ENCODE peak calls at places on chromosomes 6 and 20, in four cellular contexts. F is HT-29; O is activated T-helper 1 cell treated with anti-CD3 and anti-CD28 coated beads, Interleukin-12 subunit alpha, Interleukin-12 subunit beta, Interleukin-2, Interleukin-4 antibody, amounts not matched to agents 30 ng/mL and 10 ng/mL and 1 ng/mL, durations not matched to agents 14 hours and 24 hours and 36 hours; W is IMR-90. X is an unnamed sample.

GRCh38 chr20:34189572-34190163 is 51.6 kb upstream of the ASIP start:
- DNase-seq in F (no peak), O (no peak), W (no peak), X (no peak)

GRCh38 chr6:142356271-142356938 is 54.6 kb downstream of the ADGRG6 start:
- DNase-seq in F (no peak), O (no peak), W (peak), X (peak)

GRCh38 chr6:27829453-27830211 is 82.6 kb downstream of the OR2B2 start:
- DNase-seq in F (peak), O (no peak), W (peak), X (peak)

GRCh38 chr6:47318236-47318974 is 8.7 kb upstream of the TNFRSF21 start:
- DNase-seq in F (peak), O (no peak), W (no peak), X (no peak)

GRCh38 chr6:166348305-166348949 is 6.1 kb upstream of the SFT2D1 start:
- DNase-seq in F (no peak), O (no peak), W (no peak), X (no peak)

GRCh38 chr20:9966966-9967365 is 67.8 kb upstream of the ANKEF1 start:
- DNase-seq in F (peak), O (no peak), W (no peak), X (peak)

GRCh38 chr6:104473021-104473429 is 386.7 kb downstream of the HACE1 start:
- DNase-seq in F (no peak), O (no peak), W (no peak), X (no peak)

GRCh38 chr6:32952817-32953739 is at the start of gene HLA-DMA:
- DNase-seq in F (peak), O (peak), W (peak), X (peak)

GRCh38 chr6:151905072-151905471 is 97.6 kb downstream of the ESR1 start:
- DNase-seq in F (no peak), O (no peak), W (no peak), X (no peak)

GRCh38 chr6:43436577-43437282 is 9.4 kb downstream of the ABCC10 start:
- DNase-seq in F (peak), O (no peak), W (peak), X (peak)

GRCh38 chr20:33481431-33481941 is 8.4 kb upstream of the CBFA2T2 start:
- DNase-seq in F (no peak), O (no peak), W (no peak), X (no peak)

GRCh38 chr6:44012078-44012493 is 115.2 kb downstream of the MRPL14 start:
- DNase-seq in F (no peak), O (no peak), W (peak), X (peak)

GRCh38 chr6:26223677-26224546 is 136.7 kb downstream of the HFE start:
- DNase-seq in F (peak), O (peak), W (peak), X (peak)

GRCh38 chr20:47795214-47795667 is 10.0 kb upstream of the SULF2 start:
- DNase-seq in F (peak), O (no peak), W (no peak), X (no peak)

GRCh38 chr20:19254956-19255355 is 42.5 kb downstream of the SLC24A3 start:
- DNase-seq in F (no peak), O (no peak), W (no peak), X (no peak)

GRCh38 chr6:158471339-158471738 is 88.6 kb upstream of the TMEM181 start:
- DNase-seq in F (no peak), O (no peak), W (no peak), X (no peak)

GRCh38 chr20:35408270-35408669 is 3.5 kb downstream of the UQCC1 start:
- DNase-seq in F (no peak), O (no peak), W (no peak), X (no peak)

GRCh38 chr20:38538789-38539188 is 42.2 kb upstream of the ADIG start:
- DNase-seq in F (no peak), O (no peak), W (no peak), X (no peak)

GRCh38 chr20:3889489-3890409 is 562 bp downstream of the PANK2 start:
- DNase-seq in F (peak), O (peak), W (no peak), X (no peak)

GRCh38 chr20:49591217-49591865 is 23.4 kb upstream of the PTGIS start:
- DNase-seq in F (no peak), O (no peak), W (peak), X (peak)

GRCh38 chr6:38290133-38290801 is 349.5 kb downstream of the BTBD9 start:
- DNase-seq in F (no peak), O (no peak), W (no peak), X (no peak)

GRCh38 chr6:44128020-44128917 is 915 bp downstream of the TMEM63B start:
- DNase-seq in F (peak), O (no peak), W (no peak), X (peak)